ENCODE peak calls at places on chromosomes 6 and 20, in five cellular contexts. M, C, Q, V and I are unnamed samples.

GRCh38 chr6:144857086-144857485 is 572.0 kb downstream of the UTRN start:
- DNase-seq in M (no peak), C (no peak), Q (no peak), V (no peak), I (no peak)

GRCh38 chr6:23003671-23004598 is 434.6 kb downstream of the HDGFL1 start:
- DNase-seq in V (no peak), C (no peak), Q (peak; percentile 85), M (no peak), I (no peak)

GRCh38 chr20:59519707-59520014 is 84.7 kb upstream of the PHACTR3 start:
- DNase-seq in V (no peak), M (no peak), C (no peak), Q (no peak), I (no peak)

GRCh38 chr6:22300287-22300998 is 3.6 kb upstream of the PRL start:
- DNase-seq in C (no peak), M (no peak), V (no peak), Q (no peak), I (peak; percentile 25)

GRCh38 chr6:138971601-138972000 is 16.5 kb downstream of the REPS1 start:
- DNase-seq in C (no peak), Q (peak; percentile 59), V (no peak), M (peak; percentile 61), I (no peak)

GRCh38 chr6:38117281-38117680 is 297.8 kb downstream of the ZFAND3 start:
- DNase-seq in M (no peak), Q (peak; percentile 58), V (no peak), C (no peak), I (peak; percentile 58)

GRCh38 chr6:89951574-89952360 is 57.5 kb downstream of the GJA10 start:
- DNase-seq in V (peak; percentile 44), C (no peak), Q (no peak), M (peak; percentile 62), I (peak; percentile 78)

GRCh38 chr6:25007269-25007699 is 71.5 kb upstream of the RIPOR2 start:
- DNase-seq in Q (peak; percentile 47), M (no peak), C (no peak), V (no peak), I (no peak)

GRCh38 chr6:165906-166305 is 126.4 kb upstream of the DUSP22 start:
- DNase-seq in M (no peak), V (no peak), C (no peak), Q (no peak), I (no peak)

GRCh38 chr6:7085911-7086310 is 21.9 kb upstream of the RREB1 start:
- DNase-seq in C (no peak), V (no peak), M (no peak), Q (peak; percentile 67), I (peak; percentile 9)

GRCh38 chr20:49400410-49400809 is 82.1 kb downstream of the KCNB1 start:
- DNase-seq in C (no peak), Q (peak; percentile 69), V (no peak), M (no peak), I (peak; percentile 37)

GRCh38 chr20:53767206-53767924 is 173.7 kb upstream of the ZNF217 start:
- DNase-seq in C (no peak), Q (no peak), M (no peak), V (no peak), I (no peak)

GRCh38 chr6:148342146-148343027 is at the start of gene SASH1:
- DNase-seq in C (peak; percentile 5), Q (peak; percentile 87), M (peak; percentile 97), V (peak; percentile 96), I (peak; percentile 82)

GRCh38 chr6:46437671-46438221 is 53.5 kb downstream of the RCAN2 start:
- DNase-seq in C (no peak), Q (peak; percentile 82), M (no peak), V (no peak), I (peak; percentile 55)

GRCh38 chr6:96015321-96015790 is 418 bp upstream of the FUT9 start:
- DNase-seq in C (no peak), M (peak; percentile 92), Q (no peak), V (no peak), I (peak; percentile 5)

GRCh38 chr20:25294459-25295385 is 46.8 kb downstream of the PYGB start:
- DNase-seq in V (peak; percentile 82), M (peak; percentile 85), C (no peak), Q (peak; percentile 63), I (peak; percentile 60)

GRCh38 chr6:11432713-11433450 is 104.7 kb upstream of the TMEM170B start:
- DNase-seq in M (no peak), V (no peak), Q (peak; percentile 84), C (no peak), I (peak; percentile 92)

GRCh38 chr6:52352239-52353008 is 9.5 kb upstream of the PAQR8 start:
- DNase-seq in Q (peak; percentile 91), C (peak; percentile 79), V (peak; percentile 98), M (peak; percentile 16), I (peak; percentile 94)

DNA sequence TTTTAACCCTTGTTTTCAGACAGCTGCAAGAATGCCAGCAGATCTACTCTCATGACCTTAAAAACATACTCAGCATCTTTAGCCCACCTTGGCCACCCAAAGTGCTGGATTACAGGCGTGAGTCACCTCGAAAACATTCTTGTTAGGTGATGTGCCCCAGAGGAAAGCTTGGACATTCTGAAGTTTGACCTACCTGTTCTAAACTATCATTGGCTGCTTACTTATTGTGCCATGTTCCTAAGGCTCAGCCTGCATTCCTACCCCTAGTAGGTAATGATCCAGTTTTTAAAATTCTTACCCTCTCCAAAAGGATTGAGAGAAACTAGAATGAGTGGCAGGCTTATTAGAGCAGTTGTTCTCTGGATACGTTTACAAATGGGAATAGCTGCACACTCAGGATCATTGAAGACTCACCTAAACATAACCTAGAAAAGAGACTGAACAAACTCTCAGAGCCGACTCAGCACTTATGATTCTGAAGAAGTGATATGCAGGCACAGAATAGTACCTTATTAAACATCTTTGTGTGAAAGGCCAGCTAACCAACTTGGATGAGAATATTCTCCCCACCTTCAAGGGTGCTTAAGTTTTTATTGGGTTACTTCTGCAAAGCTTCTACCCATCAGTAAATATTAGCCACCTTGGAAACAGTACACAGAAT is 362.1 kb downstream of the NRN1 start:
- DNase-seq in C (no peak), V (no peak), Q (no peak), M (no peak), I (no peak)
- TF ChIP-seq EZH2 in C (no peak), V (no peak), Q (no peak), M (no peak), I (no peak)

DNA sequence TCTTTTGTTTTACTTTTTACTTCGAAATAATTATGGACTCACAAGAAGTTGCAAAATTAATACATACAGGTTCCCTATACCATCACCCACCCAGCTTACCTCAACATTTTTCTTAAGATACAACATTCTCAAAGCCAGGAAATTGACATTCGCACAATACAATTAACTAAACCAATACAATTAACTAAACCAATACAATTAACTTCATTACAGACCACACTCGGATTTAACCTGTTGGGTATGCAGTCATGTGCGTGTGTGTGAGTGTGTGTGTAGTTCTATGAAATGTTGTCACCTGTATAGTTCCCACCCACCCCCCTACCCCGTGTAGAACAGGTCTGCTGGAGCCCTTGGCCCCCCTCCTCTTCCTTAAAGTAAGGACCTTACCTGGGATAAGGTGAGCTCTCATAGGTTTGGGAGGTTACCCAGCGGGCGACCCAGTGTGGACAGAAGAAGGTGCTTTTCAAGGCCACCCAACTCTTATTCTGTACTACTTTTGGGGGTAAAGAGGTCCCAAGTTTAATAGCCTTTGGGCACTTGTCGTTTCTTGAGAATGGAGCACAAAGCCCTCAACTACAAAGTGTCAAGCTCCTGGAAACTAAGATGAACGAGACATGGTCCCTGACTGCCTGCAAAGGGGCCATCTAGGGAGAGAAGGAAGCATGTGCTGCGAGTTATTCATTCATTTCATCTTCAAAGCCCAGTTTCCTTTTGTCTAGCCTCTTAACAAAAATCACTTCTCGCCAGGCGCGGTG is 544 bp upstream of the STK38 start:
- DNase-seq in M (no peak), Q (no peak), V (no peak), C (no peak), I (no peak)
- H3K4me3 ChIP-seq in M (peak overlapping the region; percentile 99), Q (peak overlapping the region; percentile 100), V (peak overlapping the region; percentile 28), C (no peak overlapping the region), I (peak overlapping the region; percentile 99)

DNA sequence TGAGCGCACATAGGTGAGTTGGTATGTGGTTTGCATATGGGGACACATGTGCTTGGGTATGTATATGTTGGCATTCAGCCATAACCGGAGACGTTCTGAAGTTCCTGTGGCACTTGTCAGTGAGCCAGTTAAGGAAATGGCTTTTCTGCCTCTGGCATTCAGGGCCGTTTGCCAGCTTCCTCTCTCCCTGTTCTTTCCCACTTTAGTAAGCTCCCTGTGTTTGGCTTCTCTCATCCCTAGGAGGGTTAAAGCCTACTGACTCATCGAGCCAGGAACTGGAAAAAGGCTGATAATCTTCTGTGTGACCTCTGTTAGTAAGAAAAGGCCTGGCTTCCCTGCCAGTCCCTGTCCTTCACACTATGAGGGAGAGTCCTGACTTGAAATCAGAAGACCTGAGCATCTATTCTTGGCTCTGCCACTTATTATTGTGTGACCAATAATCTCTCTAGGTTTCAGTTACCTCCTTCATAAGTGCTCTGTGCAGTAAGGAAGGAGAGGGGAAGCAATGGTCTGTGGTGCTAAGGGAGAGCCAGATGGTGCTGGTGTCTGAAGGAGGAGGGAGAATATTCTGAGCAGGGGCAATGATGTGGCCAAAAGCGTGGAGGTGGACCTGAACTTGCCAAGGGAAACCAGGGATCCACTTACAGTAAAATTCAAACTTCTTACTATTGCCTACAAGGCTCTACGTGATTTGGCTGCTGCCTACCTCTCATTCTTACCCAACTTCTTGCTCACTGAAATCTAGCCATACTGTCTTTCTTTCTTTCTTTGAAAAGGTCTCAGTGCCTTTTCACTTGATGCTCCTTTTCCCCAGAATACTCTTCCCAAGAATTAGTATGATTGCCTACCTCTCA is 31.4 kb downstream of the ACSS2 start:
- DNase-seq in M (peak; percentile 17), C (no peak), V (peak; percentile 26), Q (peak; percentile 89), I (peak; percentile 84)
- H3K27ac ChIP-seq in M (no peak overlapping the region), C (no peak overlapping the region), V (no peak overlapping the region), Q (peak overlapping the region; percentile 63), I (peak overlapping the region; percentile 43)

GRCh38 chr6:32102255-32102654 is 6.9 kb downstream of the TNXB start:
- DNase-seq in V (no peak), C (no peak), M (no peak), Q (no peak), I (no peak)

GRCh38 chr6:32095338-32096086 is 13.6 kb downstream of the TNXB start:
- DNase-seq in Q (no peak), M (no peak), V (no peak), C (no peak), I (no peak)

GRCh38 chr6:32092760-32093497 is 16.2 kb downstream of the TNXB start:
- DNase-seq in C (no peak), Q (peak; percentile 69), M (no peak), V (no peak), I (peak; percentile 88)

GRCh38 chr6:32096087-32096393 is 13.1 kb downstream of the TNXB start:
- DNase-seq in Q (no peak), V (no peak), M (no peak), C (no peak), I (no peak)

DNA sequence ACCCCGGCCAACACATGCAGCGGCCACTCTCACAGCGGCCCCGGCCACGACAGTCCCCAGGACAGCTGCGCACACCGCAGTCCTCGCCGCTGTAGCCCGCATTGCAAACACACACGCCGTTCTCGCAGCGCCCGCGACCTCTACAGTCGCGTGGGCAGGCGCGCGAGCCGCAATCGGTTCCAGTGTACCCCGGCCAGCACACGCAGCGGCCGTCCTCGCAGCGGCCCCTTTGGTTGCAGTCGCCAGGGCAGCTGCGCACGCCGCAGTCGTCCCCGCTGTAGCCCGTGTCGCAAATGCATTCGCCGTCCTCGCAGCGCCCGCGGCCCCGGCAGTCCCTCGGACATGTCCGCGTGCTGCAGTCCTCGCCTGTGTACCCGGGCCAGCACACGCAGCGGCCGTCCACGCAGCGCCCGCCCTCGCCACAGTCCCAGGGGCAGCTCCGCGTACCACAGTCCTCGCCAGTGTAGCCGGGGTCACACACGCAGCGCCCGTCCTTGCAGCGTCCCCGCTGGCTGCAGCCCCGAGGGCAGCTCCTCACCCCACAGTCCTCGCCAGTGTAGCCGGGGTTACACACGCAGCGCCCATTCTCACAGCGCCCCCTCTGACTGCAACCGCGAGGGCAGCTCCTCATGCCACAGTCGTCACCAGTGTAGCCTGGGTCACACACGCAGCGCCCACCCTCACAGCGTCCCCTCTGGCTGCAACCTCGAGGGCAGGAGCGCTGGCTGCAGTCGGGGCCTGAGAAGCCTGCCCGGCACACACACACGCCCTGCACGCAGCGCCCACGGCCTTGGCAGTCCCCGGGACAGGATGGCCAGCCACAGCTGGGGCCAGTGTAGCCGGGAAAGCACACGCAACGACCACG is 12.5 kb downstream of the TNXB start:
- DNase-seq in V (no peak), C (no peak), Q (no peak), M (no peak), I (no peak)
- TF ChIP-seq EZH2 in V (peak; percentile 84), C (no peak), Q (no peak), M (no peak), I (peak; percentile 53)